ENCODE peak calls at places on chromosomes 13 and 19, in eight cellular contexts. X, I, H, W, Y, F, A and T are unnamed samples.

GRCh38 chr13:110155072-110155471 is 151.9 kb downstream of the COL4A1 start:
- DNase-seq in W (no peak), I (no peak), F (no peak), X (no peak), Y (no peak), H (no peak), A (no peak), T (no peak)

GRCh38 chr19:55544014-55544413 is 1.3 kb downstream of the SBK3 start:
- DNase-seq in F (no peak), X (no peak), W (no peak), A (no peak), Y (no peak), H (no peak), I (no peak), T (no peak)

GRCh38 chr19:17475541-17476115 is 5.3 kb downstream of the SLC27A1 start:
- DNase-seq in Y (peak), X (no peak), H (no peak), A (peak), W (no peak), F (no peak), I (peak), T (no peak)

GRCh38 chr13:52713894-52714293 is 25.7 kb downstream of the CNMD start:
- DNase-seq in H (no peak), X (no peak), I (peak), Y (no peak), W (no peak), F (no peak), A (peak), T (no peak)

GRCh38 chr19:18185538-18185937 is 7.5 kb upstream of the MPV17L2 start:
- DNase-seq in X (no peak), F (no peak), I (no peak), Y (no peak), H (no peak), W (no peak), A (no peak), T (no peak)

GRCh38 chr13:81577601-81578000 is 1236.7 kb upstream of the SPRY2 start:
- DNase-seq in W (no peak), F (no peak), X (no peak), I (peak), A (no peak), Y (peak), H (no peak), T (no peak)

GRCh38 chr19:771332-771785 is 20.4 kb downstream of the MISP start:
- DNase-seq in Y (peak), F (no peak), W (no peak), I (peak), A (no peak), H (no peak), X (no peak), T (no peak)

GRCh38 chr13:59374720-59375119 is 789.0 kb downstream of the DIAPH3 start:
- DNase-seq in Y (no peak), A (no peak), W (no peak), H (no peak), I (no peak), X (no peak), F (no peak), T (no peak)

GRCh38 chr13:104014803-104015645 is 948.8 kb upstream of the SLC10A2 start:
- DNase-seq in A (no peak), Y (peak), X (no peak), F (no peak), W (no peak), I (peak), H (no peak), T (no peak)

GRCh38 chr13:45142440-45143345 is 22.4 kb downstream of the GTF2F2 start:
- DNase-seq in H (no peak), Y (peak), F (no peak), I (peak), X (no peak), A (no peak), W (no peak), T (no peak)